ENCODE peak calls at places on chromosome 7, in seven cellular contexts. D is esophagus muscularis mucosa, A is spleen, W is GM23338, O is transverse colon, L is K562, P is HCT116. M is an unnamed sample.

GRCh38 chr7:2542011-2542923 is 13.1 kb downstream of the BRAT1 start:
- DNase-seq in D (no peak), A (no peak), W (no peak), O (peak), L (no peak), P (no peak), M (peak)

GRCh38 chr7:152887779-152888178 is 128.2 kb downstream of the ACTR3B start:
- DNase-seq in D (no peak), A (peak), W (no peak), O (no peak), L (peak), P (no peak), M (no peak)

GRCh38 chr7:7183061-7183832 is 903 bp downstream of the C1GALT1 start:
- DNase-seq in D (no peak), A (peak), W (peak), O (peak), L (peak), P (no peak), M (peak)

GRCh38 chr7:101743241-101743994 is 74.0 kb upstream of the CUX1 start:
- DNase-seq in D (no peak), A (peak), W (peak), O (peak), L (peak), P (no peak), M (peak)

GRCh38 chr7:155785536-155785935 is 26.7 kb downstream of the SHH start:
- DNase-seq in D (no peak), A (no peak), W (no peak), O (no peak), L (no peak), P (no peak), M (peak)

GRCh38 chr7:37229381-37229780 is 219.3 kb downstream of the ELMO1 start:
- DNase-seq in D (no peak), A (no peak), W (no peak), O (no peak), L (no peak), P (no peak), M (no peak)

GRCh38 chr7:16271990-16272665 is 149.2 kb downstream of the CRPPA start:
- DNase-seq in D (no peak), A (no peak), W (peak), O (no peak), L (no peak), P (peak), M (no peak)

GRCh38 chr7:127937066-127937680 is 94.1 kb downstream of the LRRC4 start:
- DNase-seq in D (no peak), A (no peak), W (peak), O (no peak), L (no peak), P (no peak), M (no peak)

GRCh38 chr7:27182861-27183681 is 2.0 kb downstream of the HOXA11 start:
- DNase-seq in D (no peak), A (peak), W (peak), O (peak), L (no peak), P (no peak), M (peak)

GRCh38 chr7:2521952-2522591 is 2.5 kb downstream of the LFNG start:
- DNase-seq in D (no peak), A (peak), W (no peak), O (peak), L (no peak), P (no peak), M (no peak)

GRCh38 chr7:465710-466400 is 53.8 kb downstream of the PDGFA start:
- DNase-seq in D (no peak), A (peak), W (no peak), O (no peak), L (no peak), P (no peak), M (peak)

GRCh38 chr7:84701524-84702306 is 485.1 kb downstream of the SEMA3D start:
- DNase-seq in D (no peak), A (no peak), W (no peak), O (peak), L (peak), P (peak), M (no peak)

GRCh38 chr7:19011212-19011611 is 106.2 kb downstream of the TWIST1 start:
- DNase-seq in D (no peak), A (no peak), W (no peak), O (no peak), L (no peak), P (no peak), M (no peak)

GRCh38 chr7:79454325-79454960 is 976 bp upstream of the MAGI2 start:
- DNase-seq in D (no peak), A (peak), W (peak), O (peak), L (no peak), P (no peak), M (peak)

GRCh38 chr7:132123763-132124162 is 452.5 kb downstream of the PLXNA4 start:
- DNase-seq in D (no peak), A (no peak), W (peak), O (no peak), L (no peak), P (no peak), M (peak)

GRCh38 chr7:80637453-80637852 is 989 bp upstream of the CD36 start:
- DNase-seq in D (no peak), A (no peak), W (no peak), O (no peak), L (no peak), P (no peak), M (no peak)

GRCh38 chr7:99123571-99124033 is 20.3 kb downstream of the SMURF1 start:
- DNase-seq in D (no peak), A (no peak), W (no peak), O (no peak), L (no peak), P (no peak), M (no peak)

GRCh38 chr7:75567948-75568595 is 76.0 kb downstream of the SPDYE5 start:
- DNase-seq in D (no peak), A (no peak), W (no peak), O (no peak), L (no peak), P (no peak), M (no peak)

GRCh38 chr7:75563171-75563570 is 71.1 kb downstream of the SPDYE5 start:
- DNase-seq in D (no peak), A (no peak), W (no peak), O (no peak), L (no peak), P (no peak), M (no peak)

GRCh38 chr7:75559355-75559986 is 67.4 kb downstream of the SPDYE5 start:
- DNase-seq in D (no peak), A (no peak), W (no peak), O (no peak), L (no peak), P (no peak), M (no peak)

DNA sequence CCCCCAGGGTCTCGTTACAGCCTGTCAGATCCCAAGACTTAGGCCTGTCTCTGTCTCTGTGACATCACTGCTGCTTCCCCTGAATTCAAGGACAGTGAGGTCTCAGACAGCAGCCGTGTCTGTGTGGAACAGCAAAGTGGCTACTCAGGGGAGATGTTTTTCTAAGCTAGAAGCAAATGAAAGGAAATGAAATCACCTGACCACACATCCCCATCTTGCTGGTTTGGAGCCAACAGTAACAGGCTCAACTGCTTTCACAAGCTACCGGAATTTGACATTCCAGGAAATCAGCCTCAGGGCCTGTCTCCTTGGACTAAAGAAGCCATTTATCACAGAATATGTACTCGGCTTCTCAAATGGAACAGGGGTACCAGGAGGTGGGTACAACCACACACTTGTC is 73.0 kb downstream of the SPDYE5 start:
- DNase-seq in D (no peak), A (no peak), W (peak), O (no peak), L (no peak), P (no peak), M (no peak)
- TF ChIP-seq POLR2AphosphoS5 in D (peak), A (no peak), W (no peak), O (no peak), L (no peak), P (no peak), M (no peak)

GRCh38 chr7:116633131-116633988 is 38.6 kb upstream of the MET start:
- DNase-seq in D (no peak), A (no peak), W (no peak), O (no peak), L (no peak), P (no peak), M (no peak)
- TF ChIP-seq CTCF in D (no peak), A (no peak), W (no peak), O (no peak), L (no peak), P (peak), M (no peak)

DNA sequence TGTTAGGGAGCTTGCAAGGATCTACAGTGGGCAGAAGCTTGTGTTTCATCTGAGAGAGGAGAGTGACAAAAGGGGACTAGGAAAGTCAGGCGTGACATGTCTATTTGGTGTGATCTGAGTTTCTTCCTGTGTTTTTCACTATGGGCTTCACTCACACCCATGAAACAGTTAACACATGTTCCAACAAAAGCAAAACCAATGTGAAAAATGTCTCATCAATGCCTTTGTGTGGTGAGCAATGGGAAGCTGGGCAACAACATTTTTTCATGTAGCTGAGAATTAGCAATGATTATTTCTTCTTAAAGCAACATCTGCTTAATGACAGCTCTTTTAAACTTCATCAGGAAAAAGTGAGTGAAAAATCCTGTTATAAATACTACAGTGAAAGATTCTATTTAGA is 76.2 kb downstream of the NXPH1 start:
- DNase-seq in D (no peak), A (no peak), W (no peak), O (no peak), L (no peak), P (no peak), M (no peak)
- H3K4me3 ChIP-seq in D (no peak), A (no peak), W (no peak), O (no peak), L (no peak), P (no peak), M (no peak)

GRCh38 chr7:5672468-5672867 is 109.0 kb downstream of the RNF216 start:
- DNase-seq in D (no peak), A (no peak), W (no peak), O (no peak), L (no peak), P (no peak), M (no peak)

GRCh38 chr7:5671053-5671452 is 110.4 kb downstream of the RNF216 start:
- DNase-seq in D (no peak), A (no peak), W (no peak), O (no peak), L (no peak), P (no peak), M (no peak)

GRCh38 chr7:5667391-5667790 is 114.1 kb downstream of the RNF216 start:
- DNase-seq in D (no peak), A (no peak), W (no peak), O (no peak), L (peak), P (no peak), M (no peak)

GRCh38 chr7:5673125-5673524 is 108.3 kb downstream of the RNF216 start:
- DNase-seq in D (no peak), A (no peak), W (no peak), O (no peak), L (no peak), P (no peak), M (no peak)

DNA sequence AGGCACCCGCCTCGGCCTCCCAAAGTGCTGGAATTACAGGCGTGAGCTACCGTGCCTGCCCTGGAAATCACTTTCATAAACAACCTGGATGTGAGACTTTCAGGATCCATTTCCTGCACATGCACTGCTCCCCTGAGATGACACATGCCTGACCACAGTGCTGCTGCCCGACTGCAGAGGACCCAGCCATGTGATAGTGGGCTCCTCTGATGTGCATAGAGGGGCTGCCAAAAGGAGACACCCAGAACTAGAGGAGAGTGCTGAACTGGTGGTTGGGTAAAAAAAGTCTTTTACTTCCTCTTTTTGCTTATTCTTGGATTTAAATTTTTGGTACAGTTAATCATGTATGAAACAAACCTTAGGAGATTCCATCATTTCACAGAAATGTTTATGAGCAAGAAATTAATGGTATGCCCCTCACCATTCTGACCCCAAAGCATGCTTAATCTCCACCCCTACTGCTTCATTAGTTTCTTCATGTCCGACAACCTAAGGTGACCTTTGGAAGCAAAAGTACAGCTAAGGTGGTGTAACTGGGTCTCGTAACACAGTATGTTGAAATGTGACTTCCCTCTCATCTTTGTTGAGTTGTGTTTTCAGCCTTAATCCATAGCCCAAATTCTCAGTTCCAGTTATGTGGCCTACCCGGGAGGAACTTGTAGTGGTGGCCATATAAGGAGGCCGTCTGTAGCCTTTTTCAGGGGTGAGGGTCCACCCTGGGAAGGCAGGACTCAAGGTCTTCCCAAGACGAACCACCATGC is 111.1 kb downstream of the RNF216 start:
- DNase-seq in D (no peak), A (peak), W (no peak), O (no peak), L (no peak), P (no peak), M (no peak)
- TF ChIP-seq POLR2AphosphoS5 in D (peak), A (no peak), W (no peak), O (peak), L (no peak), P (no peak), M (no peak)

DNA sequence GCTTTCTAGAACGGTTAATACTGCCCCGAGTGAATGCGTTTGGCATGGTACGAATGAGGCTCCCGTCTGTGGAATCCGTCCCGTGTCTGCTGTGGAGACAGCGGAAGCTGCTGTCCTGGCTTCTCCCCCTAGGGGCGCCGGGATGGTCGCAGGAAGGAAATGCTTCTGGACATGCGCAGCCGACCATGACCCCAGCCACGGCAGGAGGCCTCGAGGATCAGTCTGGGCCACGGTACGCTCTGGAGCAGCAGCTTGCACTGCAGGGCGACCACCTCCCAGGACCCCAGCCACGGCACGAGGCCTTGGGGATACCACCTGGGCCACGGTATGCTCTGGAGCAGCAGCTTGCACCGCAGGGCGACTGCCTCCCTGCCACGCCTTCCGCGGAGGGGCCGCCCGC is 107.9 kb downstream of the CYTH3 start:
- DNase-seq in D (no peak), A (no peak), W (peak), O (no peak), L (peak), P (no peak), M (peak)
- TF ChIP-seq CTCF in D (no peak), A (no peak), W (peak), O (no peak), L (peak), P (peak), M (no peak)